ENCODE peak calls at places on chromosomes 12 and 14, in nine cellular contexts. V, B, D, K, W, Q, J, X and T are unnamed samples.

GRCh38 chr12:64679487-64679983 is 69.2 kb downstream of the RASSF3 start:
- DNase-seq in B (peak), J (peak), X (peak), Q (peak), V (peak), W (no peak), D (no peak), K (no peak), T (no peak)

GRCh38 chr12:93223440-93224426 is 154.0 kb upstream of the NUDT4 start:
- DNase-seq in J (no peak), K (no peak), B (peak), Q (no peak), D (no peak), W (no peak), V (no peak), X (no peak), T (no peak)

GRCh38 chr14:21089271-21089670 is 9.2 kb downstream of the ZNF219 start:
- DNase-seq in V (no peak), D (no peak), B (peak), W (no peak), J (no peak), X (no peak), K (no peak), Q (no peak), T (no peak)

GRCh38 chr14:62957562-62957961 is 87.7 kb downstream of the KCNH5 start:
- DNase-seq in V (no peak), X (no peak), Q (no peak), J (peak), K (peak), W (no peak), D (no peak), B (no peak), T (peak)

GRCh38 chr14:99581960-99582359 is 22.0 kb downstream of the CCDC85C start:
- DNase-seq in J (no peak), V (no peak), Q (no peak), K (no peak), B (no peak), X (no peak), D (no peak), W (no peak), T (no peak)

GRCh38 chr14:71538949-71539659 is 393.1 kb upstream of the RGS6 start:
- DNase-seq in K (no peak), X (no peak), D (no peak), W (no peak), B (no peak), J (peak), Q (no peak), V (no peak), T (peak)

GRCh38 chr14:75452900-75453816 is 25.3 kb downstream of the JDP2 start:
- DNase-seq in K (peak), X (peak), Q (no peak), V (no peak), J (peak), B (no peak), W (no peak), D (peak), T (peak)

GRCh38 chr14:78319826-78320635 is 149.9 kb downstream of the NRXN3 start:
- DNase-seq in X (no peak), V (no peak), J (no peak), B (peak), D (no peak), W (no peak), Q (no peak), K (no peak), T (no peak)

GRCh38 chr14:64501326-64502171 is 2.1 kb downstream of the ZBTB25 start:
- DNase-seq in V (no peak), J (peak), K (no peak), X (peak), B (peak), W (peak), Q (no peak), D (no peak), T (peak)

GRCh38 chr12:42912367-42912766 is 322.8 kb upstream of the PRICKLE1 start:
- DNase-seq in K (no peak), Q (no peak), W (no peak), V (no peak), J (no peak), B (no peak), X (no peak), D (no peak), T (no peak)

GRCh38 chr12:26269554-26270284 is 74.3 kb downstream of the SSPN start:
- DNase-seq in W (no peak), Q (no peak), X (no peak), V (no peak), K (no peak), B (no peak), D (no peak), J (no peak), T (no peak)

GRCh38 chr12:122845041-122845864 is 10.0 kb downstream of the HIP1R start:
- DNase-seq in K (no peak), W (no peak), V (no peak), B (no peak), X (no peak), J (no peak), Q (no peak), D (no peak), T (no peak)